ENCODE peak calls at places on chromosome 3, in eight cellular contexts. H is right atrium auricular region, K is endodermal cell, A is tibial artery, T is psoas muscle, M is caudate nucleus, E is body of pancreas, U is AG04450. V is an unnamed sample.

GRCh38 chr3:78765671-78766485 is 1001.9 kb downstream of the ROBO1 start:
- DNase-seq in K (no peak), T (no peak), M (no peak), A (no peak), U (no peak), H (no peak), E (no peak), V (no peak)

GRCh38 chr3:185781759-185782158 is 43.1 kb downstream of the IGF2BP2 start:
- DNase-seq in H (no peak), K (no peak), U (peak; percentile 51), M (no peak), T (no peak), E (no peak), A (no peak), V (no peak)

GRCh38 chr3:46928297-46928696 is 48.2 kb downstream of the CCDC12 start:
- DNase-seq in U (no peak), T (no peak), A (peak; percentile 11), H (no peak), M (no peak), E (no peak), K (no peak), V (no peak)

GRCh38 chr3:128895843-128896365 is 16.5 kb downstream of the ACAD9 start:
- DNase-seq in M (no peak), U (no peak), K (no peak), T (no peak), E (no peak), A (peak; percentile 42), H (no peak), V (no peak)

GRCh38 chr3:148992635-148993230 is 1.4 kb downstream of the GYG1 start:
- DNase-seq in H (no peak), T (peak; percentile 22), M (no peak), A (no peak), K (peak; percentile 50), E (no peak), U (no peak), V (no peak)

GRCh38 chr3:80014576-80014975 is 246.8 kb upstream of the ROBO1 start:
- DNase-seq in K (no peak), M (no peak), U (no peak), T (no peak), H (no peak), A (no peak), E (no peak), V (no peak)

GRCh38 chr3:43346990-43347749 is 60.8 kb downstream of the SNRK start:
- DNase-seq in H (no peak), T (no peak), U (no peak), A (no peak), M (no peak), E (no peak), K (no peak), V (no peak)

GRCh38 chr3:155385896-155386295 is 92.4 kb upstream of the STRIT1 start:
- DNase-seq in E (no peak), T (no peak), A (no peak), H (no peak), M (no peak), K (no peak), U (no peak), V (no peak)

GRCh38 chr3:80052271-80052670 is 284.5 kb upstream of the ROBO1 start:
- DNase-seq in K (no peak), H (no peak), T (no peak), E (no peak), M (no peak), U (no peak), A (no peak), V (no peak)

GRCh38 chr3:55330355-55330754 is 156.8 kb downstream of the WNT5A start:
- DNase-seq in A (no peak), T (no peak), U (peak; percentile 85), K (no peak), M (no peak), H (no peak), E (no peak), V (peak; percentile 59)

GRCh38 chr3:142850395-142851023 is 38.4 kb downstream of the PCOLCE2 start:
- DNase-seq in M (no peak), K (no peak), A (no peak), H (peak; percentile 72), E (no peak), U (peak; percentile 24), T (peak; percentile 21), V (peak; percentile 57)

GRCh38 chr3:152405915-152406802 is 137.4 kb downstream of the MBNL1 start:
- DNase-seq in T (no peak), A (no peak), H (no peak), E (no peak), K (no peak), M (no peak), U (peak; percentile 59), V (peak; percentile 40)

GRCh38 chr3:29644261-29644660 is 363.4 kb downstream of the RBMS3 start:
- DNase-seq in A (no peak), T (no peak), M (no peak), H (no peak), U (no peak), K (no peak), E (no peak), V (no peak)

GRCh38 chr3:11757929-11758328 is 88.8 kb downstream of the TAMM41 start:
- DNase-seq in A (no peak), T (no peak), K (peak; percentile 50), E (no peak), H (no peak), U (no peak), M (no peak), V (no peak)

GRCh38 chr3:190840146-190840545 is 22.3 kb downstream of the GMNC start:
- DNase-seq in T (no peak), M (no peak), A (no peak), U (no peak), K (no peak), H (no peak), E (no peak), V (no peak)

GRCh38 chr3:81823882-81824395 is 62.5 kb upstream of the GBE1 start:
- DNase-seq in K (no peak), T (no peak), M (no peak), U (no peak), E (no peak), H (no peak), A (no peak), V (no peak)

GRCh38 chr3:197027896-197028710 is 1.5 kb downstream of the MELTF start:
- DNase-seq in H (peak; percentile 58), U (no peak), T (no peak), K (peak; percentile 52), E (no peak), A (no peak), M (no peak), V (no peak)

GRCh38 chr3:157586293-157586692 is 83.1 kb upstream of the VEPH1 start:
- DNase-seq in E (no peak), T (no peak), K (no peak), H (no peak), U (no peak), A (no peak), M (no peak), V (no peak)

GRCh38 chr3:62622553-62623174 is 249.3 kb upstream of the FEZF2 start:
- DNase-seq in A (no peak), M (no peak), U (peak; percentile 32), H (no peak), T (no peak), K (peak; percentile 55), E (peak; percentile 18), V (no peak)

GRCh38 chr3:71153753-71154152 is 429.8 kb downstream of the FOXP1 start:
- DNase-seq in M (no peak), E (no peak), T (no peak), A (no peak), U (no peak), H (no peak), K (no peak), V (no peak)
- H3K27ac ChIP-seq in M (no peak overlapping the region), E (no peak overlapping the region), T (no peak overlapping the region), A (no peak overlapping the region), U (no peak overlapping the region), H (no peak overlapping the region), K (no peak overlapping the region), V (no peak overlapping the region)

GRCh38 chr3:122246214-122246613 is 62.7 kb downstream of the CASR start:
- DNase-seq in T (no peak), M (no peak), A (no peak), E (no peak), U (no peak), K (no peak), H (no peak), V (no peak)
- H3K27ac ChIP-seq in T (no peak overlapping the region), M (no peak overlapping the region), A (no peak overlapping the region), E (peak overlapping the region; percentile 56), U (no peak overlapping the region), K (no peak overlapping the region), H (peak overlapping the region; percentile 26), V (no peak overlapping the region)

GRCh38 chr3:40584625-40585189 is 59.9 kb downstream of the ZNF621 start:
- DNase-seq in U (peak; percentile 36), T (peak; percentile 89), K (peak; percentile 96), M (peak; percentile 71), E (peak; percentile 86), A (peak; percentile 92), H (peak; percentile 91), V (no peak)
- H3K27ac ChIP-seq in U (no peak overlapping the region), T (no peak overlapping the region), K (no peak overlapping the region), M (no peak overlapping the region), E (no peak overlapping the region), A (no peak overlapping the region), H (no peak overlapping the region), V (no peak overlapping the region)

GRCh38 chr3:66473181-66473580 is 27.6 kb downstream of the LRIG1 start:
- DNase-seq in H (no peak), M (no peak), T (no peak), E (no peak), A (no peak), K (no peak), U (no peak), V (no peak)
- H3K27ac ChIP-seq in H (peak overlapping the region; percentile 12), M (no peak overlapping the region), T (peak overlapping the region; percentile 38), E (peak overlapping the region; percentile 79), A (peak overlapping the region; percentile 64), K (no peak overlapping the region), U (peak overlapping the region; percentile 52), V (peak overlapping the region; percentile 72)

GRCh38 chr3:49161808-49162530 is 4.2 kb downstream of the CCDC71 start:
- DNase-seq in A (no peak), U (no peak), K (no peak), M (no peak), H (no peak), T (no peak), E (no peak), V (no peak)

GRCh38 chr3:49161197-49161596 is 4.9 kb downstream of the CCDC71 start:
- DNase-seq in E (no peak), U (no peak), A (no peak), M (no peak), H (no peak), T (no peak), K (no peak), V (no peak)

GRCh38 chr3:49164983-49165720 is 979 bp downstream of the CCDC71 start:
- DNase-seq in E (no peak), M (no peak), K (no peak), H (no peak), A (no peak), U (no peak), T (no peak), V (no peak)

GRCh38 chr3:49162751-49163419 is 3.2 kb downstream of the CCDC71 start:
- DNase-seq in T (no peak), E (no peak), A (no peak), M (no peak), H (no peak), U (no peak), K (no peak), V (no peak)

GRCh38 chr3:49163609-49164008 is 2.5 kb downstream of the CCDC71 start:
- DNase-seq in U (no peak), H (no peak), M (no peak), K (no peak), T (no peak), E (no peak), A (no peak), V (no peak)
- H3K27ac ChIP-seq in U (no peak overlapping the region), H (no peak overlapping the region), M (no peak overlapping the region), K (no peak overlapping the region), T (no peak overlapping the region), E (no peak overlapping the region), A (no peak overlapping the region), V (no peak overlapping the region)

GRCh38 chr3:20040476-20041196 is 390 bp downstream of the KAT2B start:
- DNase-seq in M (peak; percentile 70), A (peak; percentile 90), T (peak; percentile 73), U (no peak), H (peak; percentile 76), E (peak; percentile 74), K (peak; percentile 89), V (no peak)
- H3K27ac ChIP-seq in M (peak overlapping the region; percentile 98), A (peak overlapping the region; percentile 98), T (peak overlapping the region; percentile 95), U (no peak overlapping the region), H (peak overlapping the region; percentile 96), E (peak overlapping the region; percentile 99), K (peak overlapping the region; percentile 70), V (peak overlapping the region; percentile 51)